ENCODE peak calls at places on chromosomes 7 and 10, in ten cellular contexts. T is neuronal stem cell, Z is HCT116, A is GM12878, F is IMR-90, I is fibroblast of lung, L is HepG2, W is GM23338, D is mesenchymal stem cell, K is mammary epithelial cell. P is an unnamed sample. For H3K4me1, the result is how much of the 10 kb centered on the place peaks cover.

GRCh38 chr7:155355176-155355575 is 57.5 kb downstream of the INSIG1 start:
- DNase-seq in T (no peak), Z (no peak), A (no peak), F (no peak), I (no peak), L (no peak), W (no peak), D (no peak), K (no peak), P (no peak)

GRCh38 chr7:66946545-66946944 is 25.5 kb downstream of the TMEM248 start:
- DNase-seq in T (no peak), Z (no peak), A (no peak), F (no peak), I (no peak), L (no peak), W (no peak), D (no peak), K (no peak), P (no peak)

GRCh38 chr7:80922254-80923049 is 3.6 kb upstream of the SEMA3C start:
- DNase-seq in T (no peak), Z (no peak), A (no peak), F (no peak), I (no peak), L (no peak), W (no peak), D (no peak), K (no peak), P (no peak)

GRCh38 chr7:22801907-22802306 is 20.7 kb downstream of the TOMM7 start:
- DNase-seq in T (no peak), Z (no peak), A (no peak), F (no peak), I (no peak), L (peak), W (peak), D (no peak), K (no peak), P (no peak)

GRCh38 chr7:137989127-137989526 is 12.8 kb downstream of the CREB3L2 start:
- DNase-seq in T (no peak), Z (no peak), A (no peak), F (no peak), I (no peak), L (no peak), W (no peak), D (no peak), K (no peak), P (no peak)

GRCh38 chr7:31095286-31096197 is 43.4 kb downstream of the ADCYAP1R1 start:
- DNase-seq in T (no peak), Z (no peak), A (no peak), F (no peak), I (no peak), L (no peak), W (no peak), D (no peak), K (no peak), P (no peak)

GRCh38 chr10:31694929-31695837 is 233.4 kb downstream of the ARHGAP12 start:
- DNase-seq in T (no peak), Z (no peak), A (no peak), F (peak), I (no peak), L (no peak), W (no peak), D (no peak), K (no peak), P (no peak)

GRCh38 chr7:41685684-41686083 is 17.2 kb downstream of the INHBA start:
- DNase-seq in T (no peak), Z (no peak), A (no peak), F (peak), I (no peak), L (no peak), W (no peak), D (peak), K (peak), P (no peak)

GRCh38 chr10:12419279-12419847 is 70.0 kb downstream of the CAMK1D start:
- DNase-seq in T (no peak), Z (peak), A (no peak), F (peak), I (peak), L (no peak), W (no peak), D (peak), K (peak), P (no peak)

GRCh38 chr10:86393858-86394472 is 27.4 kb upstream of the GRID1 start:
- DNase-seq in T (no peak), Z (no peak), A (no peak), F (no peak), I (no peak), L (no peak), W (no peak), D (no peak), K (no peak), P (no peak)
- H3K4me2 ChIP-seq in T (no peak), Z (no peak), A (no peak), F (no peak), I (no peak), L (no peak), W (no peak), D (no peak), K (no peak), P (peak)

GRCh38 chr7:93031795-93032194 is 86.0 kb downstream of the SAMD9 start:
- DNase-seq in T (no peak), Z (no peak), A (no peak), F (no peak), I (no peak), L (no peak), W (no peak), D (no peak), K (no peak), P (no peak)

GRCh38 chr7:93028610-93029009 is 89.2 kb downstream of the SAMD9 start:
- DNase-seq in T (no peak), Z (no peak), A (no peak), F (no peak), I (no peak), L (no peak), W (no peak), D (no peak), K (no peak), P (no peak)

GRCh38 chr7:93027044-93027443 is 90.7 kb downstream of the SAMD9 start:
- DNase-seq in T (no peak), Z (no peak), A (no peak), F (no peak), I (no peak), L (no peak), W (no peak), D (no peak), K (no peak), P (no peak)

GRCh38 chr7:93029056-93029455 is 88.7 kb downstream of the SAMD9 start:
- DNase-seq in T (no peak), Z (no peak), A (no peak), F (no peak), I (no peak), L (no peak), W (no peak), D (no peak), K (peak), P (no peak)

DNA sequence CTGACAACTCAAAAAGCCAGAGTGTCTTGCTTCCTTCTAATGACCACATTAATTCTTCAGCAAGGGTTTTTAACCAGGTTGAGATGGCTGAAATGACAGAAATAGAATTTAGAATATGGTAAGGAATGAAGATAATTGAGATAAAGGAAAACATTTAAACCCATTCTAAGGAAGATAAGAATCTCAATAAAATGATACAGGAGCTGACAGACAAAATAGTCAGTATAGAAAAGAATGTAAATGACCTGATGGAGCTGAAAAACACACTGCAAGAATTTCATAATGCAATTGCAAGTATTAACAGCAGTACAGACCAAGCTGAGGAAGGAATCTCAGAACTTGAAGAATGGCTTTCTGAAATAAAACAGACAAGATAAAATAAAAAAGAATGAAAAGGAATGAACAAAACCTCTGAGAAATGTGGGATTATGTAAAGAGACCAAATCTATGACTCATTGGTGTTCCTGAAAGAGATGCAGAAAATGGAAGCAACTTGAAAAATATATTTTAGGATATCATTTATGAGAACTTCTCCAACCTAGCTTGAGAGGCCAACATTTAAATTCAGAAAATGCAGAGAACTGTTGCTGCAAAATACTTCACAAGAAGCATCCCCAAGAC is 87.1 kb downstream of the SAMD9 start:
- DNase-seq in T (no peak), Z (no peak), A (no peak), F (no peak), I (no peak), L (no peak), W (no peak), D (no peak), K (no peak), P (no peak)
- H3K4me1 ChIP-seq in T (under half), Z (under half), A (under half), F (under half), I (under half), L (under half), W (under half), D (under half), K (under half), P (under half)

GRCh38 chr10:72309290-72310240 is 35.8 kb downstream of the DDIT4 start:
- DNase-seq in T (no peak), Z (no peak), A (no peak), F (peak), I (peak), L (no peak), W (no peak), D (no peak), K (no peak), P (no peak)

GRCh38 chr10:72312865-72313391 is 39.2 kb downstream of the DDIT4 start:
- DNase-seq in T (no peak), Z (no peak), A (no peak), F (no peak), I (no peak), L (no peak), W (no peak), D (no peak), K (no peak), P (no peak)

GRCh38 chr10:72310636-72311035 is 36.9 kb downstream of the DDIT4 start:
- DNase-seq in T (no peak), Z (no peak), A (no peak), F (peak), I (no peak), L (no peak), W (no peak), D (peak), K (peak), P (no peak)

GRCh38 chr10:72310241-72310633 is 36.5 kb downstream of the DDIT4 start:
- DNase-seq in T (no peak), Z (no peak), A (no peak), F (no peak), I (no peak), L (no peak), W (peak), D (no peak), K (peak), P (no peak)

GRCh38 chr10:72311667-72312066 is 37.9 kb downstream of the DDIT4 start:
- DNase-seq in T (no peak), Z (no peak), A (no peak), F (no peak), I (no peak), L (no peak), W (no peak), D (no peak), K (no peak), P (no peak)
- H3K4me2 ChIP-seq in T (no peak), Z (no peak), A (no peak), F (no peak), I (no peak), L (no peak), W (no peak), D (no peak), K (no peak), P (no peak)

GRCh38 chr7:120836556-120837125 is 21.3 kb downstream of the TSPAN12 start:
- DNase-seq in T (no peak), Z (no peak), A (no peak), F (no peak), I (no peak), L (no peak), W (no peak), D (no peak), K (no peak), P (no peak)

GRCh38 chr7:120834726-120835125 is 23.2 kb downstream of the TSPAN12 start:
- DNase-seq in T (no peak), Z (no peak), A (no peak), F (no peak), I (no peak), L (no peak), W (no peak), D (no peak), K (no peak), P (no peak)

GRCh38 chr7:120841608-120842007 is 16.3 kb downstream of the TSPAN12 start:
- DNase-seq in T (no peak), Z (no peak), A (no peak), F (no peak), I (no peak), L (no peak), W (no peak), D (no peak), K (no peak), P (no peak)

GRCh38 chr7:120837599-120837998 is 20.3 kb downstream of the TSPAN12 start:
- DNase-seq in T (no peak), Z (no peak), A (peak), F (no peak), I (no peak), L (no peak), W (no peak), D (no peak), K (no peak), P (no peak)

DNA sequence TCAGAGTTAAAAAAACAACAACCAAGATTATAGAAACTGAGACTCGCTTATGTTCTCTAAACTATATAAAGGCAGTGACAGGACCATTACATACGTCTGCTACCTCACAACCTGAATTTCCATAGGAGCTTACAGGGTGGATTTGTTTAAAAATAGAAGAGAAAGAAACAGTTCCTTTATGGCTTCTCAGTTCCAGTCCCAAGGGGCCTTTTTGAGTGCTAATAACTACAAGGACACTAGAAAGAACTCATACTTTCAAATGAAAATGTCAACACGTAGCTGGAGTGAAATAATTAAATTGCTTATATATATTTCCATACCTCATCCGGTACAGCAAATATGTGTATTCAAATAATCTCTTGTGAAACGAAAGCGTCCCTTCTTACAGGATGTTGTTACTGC is 19.7 kb downstream of the TSPAN12 start:
- DNase-seq in T (no peak), Z (no peak), A (peak), F (no peak), I (no peak), L (no peak), W (no peak), D (no peak), K (no peak), P (no peak)
- H3K4me1 ChIP-seq in T (under half), Z (under half), A (under half), F (under half), I (under half), L (under half), W (half or more), D (under half), K (under half), P (under half)

GRCh38 chr7:36766451-36766850 is 42.2 kb upstream of the AOAH start:
- DNase-seq in T (no peak), Z (no peak), A (no peak), F (no peak), I (no peak), L (no peak), W (no peak), D (no peak), K (no peak), P (no peak)
- H3K4me2 ChIP-seq in T (no peak), Z (no peak), A (no peak), F (no peak), I (no peak), L (no peak), W (no peak), D (no peak), K (no peak), P (no peak)

DNA sequence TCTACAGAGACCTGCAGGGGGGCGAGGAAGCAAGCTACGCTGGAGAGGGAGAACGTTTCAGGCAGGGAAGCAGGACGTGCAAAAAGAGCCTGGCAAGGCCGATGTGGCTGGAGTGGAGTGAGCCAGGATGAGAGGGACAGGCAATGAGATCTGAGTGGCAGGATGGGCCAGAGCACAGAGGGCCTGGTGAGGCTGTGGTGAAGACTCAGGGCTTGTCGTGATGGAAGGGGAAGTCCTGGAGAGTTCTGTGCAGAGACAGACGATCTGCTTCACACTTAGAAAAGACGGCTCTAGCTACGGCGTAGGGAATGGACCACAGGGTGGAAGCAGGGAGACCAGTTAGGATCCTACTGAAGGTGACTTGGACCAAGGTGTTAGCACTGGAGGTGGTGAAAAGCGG is 87.0 kb downstream of the SH3PXD2A start:
- DNase-seq in T (no peak), Z (no peak), A (no peak), F (no peak), I (no peak), L (no peak), W (no peak), D (no peak), K (no peak), P (no peak)
- H3K4me1 ChIP-seq in T (under half), Z (under half), A (under half), F (under half), I (under half), L (under half), W (under half), D (under half), K (half or more), P (half or more)

DNA sequence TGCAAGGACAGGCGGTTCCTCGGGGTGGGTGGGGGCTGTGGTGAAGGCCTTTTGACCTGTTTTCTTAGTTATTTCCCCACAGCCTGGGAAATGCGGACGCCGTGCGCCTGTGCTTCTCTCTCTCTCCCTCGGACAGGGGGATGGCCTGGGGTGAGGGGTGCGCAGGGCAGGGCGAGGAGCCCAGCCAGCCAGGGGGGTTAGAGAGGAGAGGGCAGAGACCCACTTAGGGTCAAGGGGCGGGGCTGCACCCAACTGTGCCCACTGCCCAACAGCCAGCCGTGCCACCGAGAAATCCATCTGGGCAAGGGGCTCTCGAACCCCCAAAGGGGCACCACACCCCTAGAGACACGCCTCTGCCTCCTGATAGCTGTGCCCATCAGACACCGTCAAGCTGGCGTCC is 53.8 kb downstream of the DPYSL4 start:
- DNase-seq in T (no peak), Z (no peak), A (no peak), F (no peak), I (no peak), L (no peak), W (no peak), D (no peak), K (no peak), P (no peak)
- H3K4me2 ChIP-seq in T (no peak), Z (no peak), A (no peak), F (no peak), I (no peak), L (no peak), W (no peak), D (no peak), K (no peak), P (no peak)